ENCODE peak calls at places on chromosomes 12 and 14, in five cellular contexts. F, B, C, W and L are unnamed samples.

GRCh38 chr12:1660304-1661187 is 30.3 kb upstream of the ADIPOR2 start:
- DNase-seq in F (peak; percentile 85), B (no peak), C (peak; percentile 84), W (no peak), L (peak; percentile 44)

GRCh38 chr12:63124778-63125177 is 26.2 kb downstream of the AVPR1A start:
- DNase-seq in F (no peak), B (no peak), C (no peak), W (no peak), L (no peak)

GRCh38 chr12:47095446-47096236 is 15.9 kb upstream of the AMIGO2 start:
- DNase-seq in F (no peak), B (no peak), C (no peak), W (no peak), L (no peak)

GRCh38 chr14:58709949-58710348 is 72.2 kb downstream of the DACT1 start:
- DNase-seq in F (no peak), B (no peak), C (no peak), W (no peak), L (no peak)

GRCh38 chr12:69024413-69024812 is 91.4 kb upstream of the CPM start:
- DNase-seq in F (peak; percentile 53), B (no peak), C (no peak), W (no peak), L (no peak)

GRCh38 chr14:61140872-61141271 is 140.3 kb downstream of the TMEM30B start:
- DNase-seq in F (no peak), B (no peak), C (no peak), W (no peak), L (no peak)

GRCh38 chr12:93348568-93349435 is 28.9 kb upstream of the NUDT4 start:
- DNase-seq in F (no peak), B (no peak), C (no peak), W (peak; percentile 58), L (no peak)

GRCh38 chr14:41606249-41607118 is at the start of gene LRFN5:
- DNase-seq in F (no peak), B (peak; percentile 43), C (no peak), W (peak; percentile 56), L (no peak)

GRCh38 chr12:14577344-14577743 is 9.7 kb upstream of the PLBD1 start:
- DNase-seq in F (no peak), B (no peak), C (no peak), W (no peak), L (no peak)

GRCh38 chr14:94690896-94691657 is 78.8 kb downstream of the GSC start:
- DNase-seq in F (no peak), B (no peak), C (no peak), W (no peak), L (no peak)

GRCh38 chr14:103130965-103131364 is 7.7 kb downstream of the TNFAIP2 start:
- DNase-seq in F (peak; percentile 85), B (no peak), C (no peak), W (no peak), L (no peak)

GRCh38 chr14:34013714-34014055 is 62.8 kb upstream of the EGLN3 start:
- DNase-seq in F (no peak), B (no peak), C (no peak), W (no peak), L (no peak)

GRCh38 chr12:6326316-6326959 is 15.4 kb downstream of the TNFRSF1A start:
- DNase-seq in F (no peak), B (peak; percentile 53), C (no peak), W (peak; percentile 52), L (no peak)

GRCh38 chr12:22684526-22685118 is 59.7 kb downstream of the ETNK1 start:
- DNase-seq in F (no peak), B (no peak), C (no peak), W (no peak), L (no peak)

GRCh38 chr14:65599375-65599774 is 186.8 kb downstream of the FUT8 start:
- DNase-seq in F (no peak), B (no peak), C (no peak), W (no peak), L (no peak)

GRCh38 chr12:112149596-112149995 is 24.2 kb downstream of the TRAFD1 start:
- DNase-seq in F (peak; percentile 76), B (no peak), C (no peak), W (no peak), L (no peak)

GRCh38 chr12:58026892-58027891 is 85.8 kb downstream of the ATP23 start:
- DNase-seq in F (no peak), B (no peak), C (no peak), W (no peak), L (no peak)

GRCh38 chr14:64117671-64118402 is 176.3 kb downstream of the ESR2 start:
- DNase-seq in F (peak; percentile 48), B (peak; percentile 62), C (no peak), W (peak; percentile 89), L (no peak)

GRCh38 chr14:89807151-89807550 is 147.4 kb downstream of the EFCAB11 start:
- DNase-seq in F (no peak), B (no peak), C (no peak), W (no peak), L (no peak)

GRCh38 chr12:66776974-66777373 is 98.1 kb upstream of the GRIP1 start:
- DNase-seq in F (no peak), B (no peak), C (no peak), W (no peak), L (no peak)

GRCh38 chr12:80412343-80412953 is 31.6 kb upstream of the PTPRQ start:
- DNase-seq in F (no peak), B (no peak), C (no peak), W (no peak), L (no peak)

GRCh38 chr12:20463920-20464524 is 95.7 kb downstream of the PDE3A start:
- DNase-seq in F (no peak), B (no peak), C (no peak), W (no peak), L (no peak)

GRCh38 chr14:87725318-87725717 is 267.7 kb downstream of the GALC start:
- DNase-seq in F (no peak), B (no peak), C (no peak), W (no peak), L (no peak)

GRCh38 chr12:120529641-120530314 is 820 bp upstream of the COQ5 start:
- DNase-seq in F (no peak), B (no peak), C (no peak), W (no peak), L (no peak)

GRCh38 chr12:119308743-119309456 is 25.6 kb upstream of the CCDC60 start:
- DNase-seq in F (no peak), B (peak; percentile 29), C (no peak), W (no peak), L (no peak)

GRCh38 chr12:131473261-131473660 is 237.6 kb upstream of the SFSWAP start:
- DNase-seq in F (no peak), B (no peak), C (no peak), W (no peak), L (no peak)

GRCh38 chr12:108338915-108339657 is at the start of gene CMKLR1:
- DNase-seq in F (no peak), B (peak; percentile 71), C (peak; percentile 34), W (peak; percentile 85), L (no peak)

GRCh38 chr14:98288825-98289224 is 983.2 kb downstream of the BCL11B start:
- DNase-seq in F (no peak), B (no peak), C (no peak), W (no peak), L (no peak)

GRCh38 chr14:24337824-24338175 is 2.0 kb downstream of the RIPK3 start:
- DNase-seq in F (no peak), B (no peak), C (no peak), W (no peak), L (no peak)

GRCh38 chr12:66571361-66571760 is 107.5 kb downstream of the GRIP1 start:
- DNase-seq in F (no peak), B (no peak), C (no peak), W (no peak), L (no peak)

GRCh38 chr12:32039341-32039740 is 67.3 kb upstream of the BICD1 start:
- DNase-seq in F (no peak), B (peak; percentile 28), C (no peak), W (no peak), L (no peak)